ENCODE peak calls at places on chromosomes 11 and 22, in five cellular contexts. P is NCI-H510A treated with DMSO at 0.1 percent for 48 hours, Z is A172, U is anterior cingulate cortex, D is kidney. Q is an unnamed sample.

GRCh38 chr11:111336582-111337256 is 38.4 kb downstream of the POU2AF3 start:
- DNase-seq in Z (no peak), D (no peak), P (no peak), U (no peak), Q (peak)

GRCh38 chr22:31681625-31682345 is 19.8 kb upstream of the PISD start:
- DNase-seq in Z (no peak), U (no peak), P (no peak), D (no peak), Q (peak)

GRCh38 chr11:124470516-124471231 is 25.2 kb upstream of the OR8B8 start:
- DNase-seq in Z (no peak), U (no peak), D (no peak), P (no peak), Q (no peak)

GRCh38 chr11:17531818-17532131 is 12.4 kb downstream of the USH1C start:
- DNase-seq in P (peak), D (no peak), U (no peak), Z (peak), Q (no peak)

GRCh38 chr11:72971211-72971610 is 157.0 kb downstream of the ATG16L2 start:
- DNase-seq in D (no peak), U (no peak), Z (no peak), P (no peak), Q (no peak)

GRCh38 chr22:43320943-43321900 is 21.9 kb downstream of the SCUBE1 start:
- DNase-seq in P (no peak), D (no peak), Z (no peak), U (no peak), Q (no peak)

GRCh38 chr11:11252403-11252802 is 100.6 kb downstream of the CSNK2A3 start:
- DNase-seq in D (no peak), P (peak), Z (no peak), U (no peak), Q (no peak)

GRCh38 chr11:37946155-37946766 is 1348.2 kb upstream of the RAG2 start:
- DNase-seq in D (no peak), Z (peak), U (no peak), P (peak), Q (peak)

GRCh38 chr11:10492084-10492483 is 37.0 kb downstream of the AMPD3 start:
- DNase-seq in Z (no peak), D (no peak), U (no peak), P (no peak), Q (no peak)

GRCh38 chr22:29126670-29127069 is 53.8 kb downstream of the KREMEN1 start:
- DNase-seq in D (no peak), P (no peak), Z (no peak), U (no peak), Q (no peak)

GRCh38 chr11:70680781-70681281 is 282.5 kb downstream of the CTTN start:
- DNase-seq in P (no peak), U (no peak), D (peak), Z (peak), Q (no peak)

GRCh38 chr11:57322881-57323467 is 1.8 kb downstream of the TNKS1BP1 start:
- DNase-seq in D (no peak), Z (no peak), U (no peak), P (no peak), Q (no peak)

GRCh38 chr22:25729016-25729415 is 13.0 kb upstream of the MYO18B start:
- DNase-seq in D (no peak), U (no peak), P (no peak), Z (no peak), Q (no peak)

GRCh38 chr11:133082851-133083488 is 449.3 kb downstream of the OPCML start:
- DNase-seq in Z (no peak), D (peak), U (peak), P (peak), Q (peak)

GRCh38 chr11:96551136-96551535 is 161.3 kb downstream of the JRKL start:
- DNase-seq in U (no peak), Z (no peak), D (no peak), P (no peak), Q (no peak)

GRCh38 chr11:100687630-100688395 is 725 bp downstream of the ARHGAP42 start:
- DNase-seq in P (no peak), D (peak), U (peak), Z (peak), Q (peak)

GRCh38 chr11:128582496-128583366 is 4.6 kb downstream of the ETS1 start:
- DNase-seq in D (peak), P (peak), U (no peak), Z (peak), Q (peak)

GRCh38 chr11:46345881-46346484 is 1.3 kb upstream of the DGKZ start:
- DNase-seq in U (no peak), Z (no peak), P (no peak), D (peak), Q (no peak)

GRCh38 chr11:33874910-33875490 is 16.9 kb downstream of the LMO2 start:
- DNase-seq in Z (no peak), P (no peak), U (no peak), D (no peak), Q (no peak)

GRCh38 chr11:128643661-128644060 is 50.2 kb upstream of the FLI1 start:
- DNase-seq in P (peak), D (no peak), U (no peak), Z (no peak), Q (no peak)

GRCh38 chr22:38218661-38219331 is 17.0 kb downstream of the MAFF start:
- DNase-seq in U (no peak), P (no peak), D (peak), Z (peak), Q (peak)

GRCh38 chr11:61891331-61892084 is at the start of gene FADS3:
- DNase-seq in P (peak), D (peak), Z (peak), U (peak), Q (peak)

GRCh38 chr11:119377112-119377901 is 4.2 kb downstream of the USP2 start:
- DNase-seq in D (peak), Z (no peak), U (no peak), P (no peak), Q (no peak)

GRCh38 chr11:70675697-70676374 is 277.5 kb downstream of the CTTN start:
- DNase-seq in P (peak), D (no peak), U (no peak), Z (peak), Q (peak)

Q was measured in mesenchymal stem cell.